ENCODE peak calls at places on chromosomes 2 and 18, in four cellular contexts. One of them, this sample, is unnamed. For H3K36me3, the result is how much of the 10 kb centered on the place peaks cover.

GRCh38 chr2:38387887-38388286 is 10.8 kb upstream of the ATL2 start:
- DNase-seq in HepG2: no peak
- DNase-seq in H1: no peak
- DNase-seq in GM12878: no peak
- DNase-seq in this sample: no peak

GRCh38 chr2:60352491-60353405 is 200.7 kb downstream of the BCL11A start:
- DNase-seq in HepG2: no peak
- DNase-seq in H1: no peak
- DNase-seq in GM12878: no peak
- DNase-seq in this sample: no peak

GRCh38 chr18:23900979-23901378 is 113.6 kb upstream of the TTC39C start:
- DNase-seq in HepG2: no peak
- DNase-seq in H1: no peak
- DNase-seq in GM12878: no peak
- DNase-seq in this sample: no peak

GRCh38 chr18:7600528-7601248 is 33.6 kb downstream of the PTPRM start:
- DNase-seq in HepG2: no peak
- DNase-seq in H1: no peak
- DNase-seq in GM12878: no peak
- DNase-seq in this sample: no peak

GRCh38 chr2:61135510-61135909 is 26.5 kb upstream of the C2orf74 start:
- DNase-seq in HepG2: peak
- DNase-seq in H1: no peak
- DNase-seq in GM12878: no peak
- DNase-seq in this sample: no peak

GRCh38 chr2:127000937-127001336 is 102.2 kb downstream of the TEX51 start:
- DNase-seq in HepG2: no peak
- DNase-seq in H1: no peak
- DNase-seq in GM12878: peak
- DNase-seq in this sample: no peak

GRCh38 chr2:886072-887022 is 64.3 kb upstream of the SNTG2 start:
- DNase-seq in HepG2: no peak
- DNase-seq in H1: no peak
- DNase-seq in GM12878: no peak
- DNase-seq in this sample: no peak

GRCh38 chr2:238424313-238424700 is 2.4 kb upstream of the ASB1 start:
- DNase-seq in HepG2: no peak
- DNase-seq in H1: no peak
- DNase-seq in GM12878: no peak
- DNase-seq in this sample: no peak

GRCh38 chr2:242030858-242031257 is 161.3 kb downstream of the RTP5 start:
- DNase-seq in HepG2: no peak
- DNase-seq in H1: no peak
- DNase-seq in GM12878: no peak
- DNase-seq in this sample: no peak

GRCh38 chr2:194214192-194214591 is 1442.8 kb upstream of the SLC39A10 start:
- DNase-seq in HepG2: no peak
- DNase-seq in H1: no peak
- DNase-seq in GM12878: no peak
- DNase-seq in this sample: no peak

GRCh38 chr2:67487993-67488392 is 90.9 kb downstream of the ETAA1 start:
- DNase-seq in HepG2: no peak
- DNase-seq in H1: no peak
- DNase-seq in GM12878: no peak
- DNase-seq in this sample: no peak

GRCh38 chr18:24466766-24467165 is 6.3 kb downstream of the HRH4 start:
- DNase-seq in HepG2: no peak
- DNase-seq in H1: no peak
- DNase-seq in GM12878: no peak
- DNase-seq in this sample: no peak

DNA sequence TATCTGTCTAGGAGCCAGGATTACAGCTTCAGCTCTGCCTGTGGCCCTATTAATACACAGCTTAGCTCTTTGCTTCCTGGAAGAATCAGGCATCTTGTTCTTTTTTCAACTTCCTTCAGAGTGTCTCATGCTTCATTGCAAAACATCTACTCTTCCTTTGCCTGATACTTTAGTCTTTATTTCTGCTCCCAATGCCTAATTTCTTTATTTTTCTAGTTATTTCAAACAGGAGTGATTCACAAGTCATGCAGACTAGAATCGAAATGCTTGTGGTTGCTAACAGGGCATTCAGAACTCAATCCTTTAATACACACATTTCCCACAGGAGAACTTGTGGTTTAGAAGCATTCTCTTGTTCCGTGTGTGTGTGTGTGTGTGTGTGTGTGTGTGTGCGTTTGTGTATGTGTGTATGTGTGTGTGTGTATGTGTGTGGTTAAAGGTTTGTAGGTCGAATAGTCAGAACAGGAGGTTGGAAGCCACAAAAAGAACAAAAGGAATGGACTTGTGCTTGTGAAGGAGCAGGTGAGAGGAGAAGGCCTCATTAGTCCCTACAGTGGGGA is 28.3 kb upstream of the INSIG2 start:
- DNase-seq in HepG2: no peak
- DNase-seq in H1: no peak
- DNase-seq in GM12878: peak
- DNase-seq in this sample: no peak
- TF ChIP-seq SUZ12 in HepG2: no peak
- TF ChIP-seq SUZ12 in H1: no peak
- TF ChIP-seq SUZ12 in GM12878: no peak
- TF ChIP-seq SUZ12 in this sample: no peak

DNA sequence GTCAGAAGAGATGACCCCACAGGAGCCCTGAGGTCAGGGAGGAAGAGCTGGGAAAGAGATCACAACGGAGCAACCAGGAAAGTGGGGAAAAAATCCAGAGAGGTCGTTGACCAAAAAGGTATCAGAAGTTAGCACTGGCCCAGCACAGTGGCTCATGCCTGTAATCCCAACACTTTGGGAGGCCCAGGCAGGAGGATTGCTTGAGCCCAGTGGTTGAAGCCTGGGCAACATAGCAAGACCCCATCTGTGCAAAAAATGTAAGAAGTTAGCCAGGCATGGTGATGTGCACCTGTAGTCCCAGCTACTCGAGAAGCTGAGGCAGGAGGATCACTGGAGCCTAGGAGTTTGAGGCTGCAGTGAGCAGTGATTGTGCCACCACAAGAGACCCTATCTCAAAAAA is 121.5 kb downstream of the GBX2 start:
- DNase-seq in HepG2: no peak
- DNase-seq in H1: no peak
- DNase-seq in GM12878: no peak
- DNase-seq in this sample: no peak
- H3K36me3 ChIP-seq in HepG2: under half
- H3K36me3 ChIP-seq in H1: under half
- H3K36me3 ChIP-seq in GM12878: under half
- H3K36me3 ChIP-seq in this sample: under half

GRCh38 chr18:62506495-62507143 is 16.2 kb upstream of the ZCCHC2 start:
- DNase-seq in HepG2: no peak
- DNase-seq in H1: no peak
- DNase-seq in GM12878: no peak
- DNase-seq in this sample: no peak

GRCh38 chr18:62500966-62501591 is 21.7 kb upstream of the ZCCHC2 start:
- DNase-seq in HepG2: peak
- DNase-seq in H1: no peak
- DNase-seq in GM12878: no peak
- DNase-seq in this sample: no peak

GRCh38 chr18:62509779-62510178 is 13.0 kb upstream of the ZCCHC2 start:
- DNase-seq in HepG2: peak
- DNase-seq in H1: no peak
- DNase-seq in GM12878: no peak
- DNase-seq in this sample: no peak

GRCh38 chr18:62510744-62511143 is 12.1 kb upstream of the ZCCHC2 start:
- DNase-seq in HepG2: peak
- DNase-seq in H1: no peak
- DNase-seq in GM12878: no peak
- DNase-seq in this sample: no peak

GRCh38 chr18:62505669-62506494 is 16.9 kb upstream of the ZCCHC2 start:
- DNase-seq in HepG2: no peak
- DNase-seq in H1: no peak
- DNase-seq in GM12878: peak
- DNase-seq in this sample: no peak
- TF ChIP-seq SUZ12 in HepG2: no peak
- TF ChIP-seq SUZ12 in H1: no peak
- TF ChIP-seq SUZ12 in GM12878: no peak
- TF ChIP-seq SUZ12 in this sample: no peak

DNA sequence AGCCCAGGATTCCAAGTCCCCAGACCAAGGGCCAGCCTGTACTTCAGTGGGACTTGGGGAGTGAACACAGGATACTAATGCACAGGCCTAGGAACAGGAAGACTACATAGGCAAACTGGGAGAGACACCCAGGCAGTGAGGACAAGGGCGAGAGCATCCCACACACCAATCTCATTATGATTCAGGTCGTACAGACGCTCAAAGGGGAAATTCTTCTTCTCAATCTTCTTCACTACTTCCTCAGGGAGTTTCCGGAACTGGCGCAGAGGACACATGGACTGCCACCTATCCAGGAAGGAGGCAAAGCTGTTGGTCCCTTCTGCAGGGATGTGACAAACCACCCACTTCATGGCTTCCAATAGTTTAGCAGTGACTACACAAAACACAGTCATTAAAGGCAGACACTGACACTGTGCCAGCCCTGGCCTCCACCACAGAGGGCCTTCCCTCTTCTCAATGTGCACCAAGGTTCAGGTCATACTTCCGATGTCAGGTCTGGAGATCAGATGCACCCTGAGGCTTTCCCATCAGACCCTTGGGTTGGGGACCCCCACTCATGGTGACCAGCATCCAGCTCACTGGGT is 18.0 kb downstream of the SNRNP200 start:
- DNase-seq in HepG2: no peak
- DNase-seq in H1: no peak
- DNase-seq in GM12878: no peak
- DNase-seq in this sample: no peak
- H3K36me3 ChIP-seq in HepG2: half or more
- H3K36me3 ChIP-seq in H1: half or more
- H3K36me3 ChIP-seq in GM12878: half or more
- H3K36me3 ChIP-seq in this sample: half or more

GRCh38 chr18:35856178-35856577 is 116.3 kb upstream of the RMP24 start:
- DNase-seq in HepG2: no peak
- DNase-seq in H1: no peak
- DNase-seq in GM12878: no peak
- DNase-seq in this sample: no peak

GRCh38 chr18:35862115-35862640 is 110.3 kb upstream of the RMP24 start:
- DNase-seq in HepG2: no peak
- DNase-seq in H1: no peak
- DNase-seq in GM12878: no peak
- DNase-seq in this sample: no peak

DNA sequence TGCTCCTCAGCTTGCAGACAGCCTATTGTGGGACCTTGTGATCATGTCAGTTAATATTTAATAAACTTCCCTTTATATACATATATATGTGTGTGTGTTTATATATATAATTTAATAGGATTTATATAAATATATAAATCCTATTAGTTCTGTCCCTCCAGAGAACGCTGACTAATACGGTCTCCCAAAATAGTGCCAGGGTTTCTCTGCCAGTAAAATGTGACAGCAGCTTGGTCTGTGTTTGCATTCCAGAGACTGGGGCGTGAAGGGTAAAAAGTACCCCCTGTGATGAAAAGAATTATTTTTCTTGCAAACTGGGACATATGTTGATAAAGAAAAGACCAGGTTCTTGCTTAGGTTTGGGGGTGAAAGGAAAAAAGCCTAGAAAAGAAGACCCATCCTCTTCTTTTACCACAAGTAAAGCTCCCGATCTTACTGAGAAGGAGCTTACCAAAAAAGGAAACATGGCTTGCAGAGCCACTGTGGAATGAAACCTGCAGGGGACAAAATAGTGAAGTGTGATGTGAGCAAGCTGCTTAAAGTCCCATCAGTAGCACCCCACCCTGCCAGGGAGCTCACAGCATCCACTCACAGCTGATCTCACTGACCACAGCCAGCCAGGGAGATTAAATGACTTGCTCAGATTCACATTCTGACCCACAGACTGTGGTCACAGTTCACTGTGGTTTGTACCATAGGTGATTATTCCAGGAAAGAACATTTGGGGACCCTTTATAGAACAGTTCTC is 110.9 kb upstream of the RMP24 start:
- DNase-seq in HepG2: no peak
- DNase-seq in H1: no peak
- DNase-seq in GM12878: peak
- DNase-seq in this sample: no peak
- TF ChIP-seq SUZ12 in HepG2: no peak
- TF ChIP-seq SUZ12 in H1: no peak
- TF ChIP-seq SUZ12 in GM12878: no peak
- TF ChIP-seq SUZ12 in this sample: no peak

DNA sequence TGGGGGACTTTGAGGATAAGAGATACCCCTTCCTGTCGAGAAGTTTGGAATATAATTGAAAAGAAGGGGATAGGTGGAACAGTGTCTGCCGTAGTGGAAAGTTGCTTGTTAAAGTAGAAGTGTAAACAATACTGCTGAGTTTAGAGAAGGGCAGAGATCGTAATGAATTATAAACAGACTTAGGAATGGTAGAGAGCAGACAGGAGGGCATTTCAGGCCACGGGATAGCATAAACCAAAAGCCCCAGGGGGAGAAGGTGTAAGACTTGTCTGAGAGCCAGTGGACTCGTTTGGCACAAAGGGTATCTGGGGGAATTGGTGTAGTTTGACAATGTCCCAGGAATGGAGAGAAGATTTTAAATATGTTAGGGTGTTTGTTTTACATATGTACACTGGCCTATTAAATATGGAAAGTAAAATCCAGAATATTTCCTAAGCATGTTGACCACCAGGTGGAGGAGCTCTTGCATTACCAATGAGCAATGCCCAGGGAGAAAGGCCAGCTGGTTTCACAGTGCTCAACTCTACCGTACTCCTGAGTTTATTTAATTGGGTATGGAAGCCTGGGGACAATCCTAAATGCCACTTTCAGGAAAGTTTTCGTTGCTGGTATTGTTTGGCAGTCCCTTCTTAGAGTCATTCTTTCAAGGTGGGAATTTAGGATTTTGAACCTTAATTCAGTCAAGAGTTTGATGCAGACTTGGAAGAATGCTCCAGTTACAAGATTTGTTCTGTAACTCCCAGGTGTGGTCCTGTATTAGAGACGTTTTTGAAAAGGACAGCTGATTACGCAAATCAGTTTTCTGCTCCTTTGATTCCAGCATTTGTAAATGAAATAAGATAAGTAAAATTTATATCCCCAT is 7.5 kb downstream of the COPS8 start:
- DNase-seq in HepG2: no peak
- DNase-seq in H1: no peak
- DNase-seq in GM12878: no peak
- DNase-seq in this sample: no peak
- H3K36me3 ChIP-seq in HepG2: half or more
- H3K36me3 ChIP-seq in H1: under half
- H3K36me3 ChIP-seq in GM12878: under half
- H3K36me3 ChIP-seq in this sample: half or more

GRCh38 chr2:213806125-213806726 is 522.0 kb downstream of the SPAG16 start:
- DNase-seq in HepG2: peak
- DNase-seq in H1: no peak
- DNase-seq in GM12878: no peak
- DNase-seq in this sample: no peak
- TF ChIP-seq SUZ12 in HepG2: no peak
- TF ChIP-seq SUZ12 in H1: no peak
- TF ChIP-seq SUZ12 in GM12878: no peak
- TF ChIP-seq SUZ12 in this sample: no peak